ENCODE peak calls at places on chromosomes 11 and 22, in four cellular contexts. B is upper lobe of right lung, H is fibroblast of pulmonary artery, G is stomach. J is an unnamed sample.

GRCh38 chr22:33114570-33114969 is 56.4 kb upstream of the SYN3 start:
- DNase-seq in B (no peak), H (no peak), G (no peak), J (no peak)

GRCh38 chr11:27447288-27447914 is 25.2 kb downstream of the LGR4 start:
- DNase-seq in B (no peak), H (peak; percentile 61), G (no peak), J (peak; percentile 49)

GRCh38 chr11:6646631-6647281 is 8.9 kb downstream of the DCHS1 start:
- DNase-seq in B (no peak), H (peak; percentile 44), G (no peak), J (no peak)

GRCh38 chr11:60831501-60832079 is 10.3 kb upstream of the CCDC86 start:
- DNase-seq in B (no peak), H (no peak), G (no peak), J (peak; percentile 52)

GRCh38 chr11:130827697-130828377 is 88.4 kb downstream of the SNX19 start:
- DNase-seq in B (no peak), H (peak; percentile 83), G (peak; percentile 74), J (peak; percentile 72)

GRCh38 chr11:60848714-60849151 is 6.8 kb downstream of the CCDC86 start:
- DNase-seq in B (no peak), H (no peak), G (no peak), J (no peak)

GRCh38 chr11:71255323-71255722 is 2.9 kb upstream of the SHANK2 start:
- DNase-seq in B (peak; percentile 73), H (no peak), G (peak; percentile 76), J (no peak)

GRCh38 chr11:62539238-62539925 is 7.2 kb downstream of the AHNAK start:
- DNase-seq in B (peak; percentile 82), H (peak; percentile 90), G (peak; percentile 63), J (peak; percentile 93)

GRCh38 chr11:8926236-8926635 is 6.5 kb downstream of the C11orf16 start:
- DNase-seq in B (no peak), H (no peak), G (no peak), J (no peak)

GRCh38 chr11:8744423-8744822 is 61.8 kb downstream of the RPL27A start:
- DNase-seq in B (no peak), H (no peak), G (no peak), J (peak; percentile 81)

GRCh38 chr11:115168229-115168671 is 336.0 kb downstream of the CADM1 start:
- DNase-seq in B (no peak), H (no peak), G (no peak), J (peak; percentile 21)

GRCh38 chr11:82682003-82682751 is 51.5 kb downstream of the FAM181B start:
- DNase-seq in B (no peak), H (peak; percentile 82), G (no peak), J (peak; percentile 80)

GRCh38 chr11:63862923-63863322 is 24.0 kb downstream of the MARK2 start:
- DNase-seq in B (no peak), H (no peak), G (peak; percentile 84), J (no peak)

GRCh38 chr22:28989035-28989464 is 72.6 kb downstream of the C22orf31 start:
- DNase-seq in B (no peak), H (peak; percentile 23), G (no peak), J (no peak)

GRCh38 chr11:74330065-74330858 is 18.8 kb upstream of the P4HA3 start:
- DNase-seq in B (no peak), H (peak; percentile 53), G (no peak), J (peak; percentile 44)

GRCh38 chr11:86228967-86229330 is 15.6 kb upstream of the EED start:
- DNase-seq in B (no peak), H (no peak), G (no peak), J (peak; percentile 18)

GRCh38 chr11:127859941-127860354 is 727.4 kb downstream of the ETS1 start:
- DNase-seq in B (no peak), H (no peak), G (no peak), J (no peak)

GRCh38 chr11:130571519-130571918 is 123.1 kb downstream of the ADAMTS15 start:
- DNase-seq in B (no peak), H (no peak), G (no peak), J (no peak)

GRCh38 chr11:7098235-7098832 is 9.5 kb downstream of the RBMXL2 start:
- DNase-seq in B (no peak), H (peak; percentile 72), G (no peak), J (peak; percentile 63)

GRCh38 chr22:25069758-25070461 is 117.4 kb downstream of the KIAA1671 start:
- DNase-seq in B (peak; percentile 68), H (no peak), G (no peak), J (no peak)

GRCh38 chr11:8248786-8249185 is 14.9 kb downstream of the LMO1 start:
- DNase-seq in B (peak; percentile 36), H (no peak), G (no peak), J (no peak)

GRCh38 chr11:128490092-128490491 is 97.3 kb downstream of the ETS1 start:
- DNase-seq in B (no peak), H (no peak), G (no peak), J (no peak)

GRCh38 chr11:61083601-61084147 is 18.6 kb upstream of the CD5 start:
- DNase-seq in B (no peak), H (no peak), G (no peak), J (no peak)

GRCh38 chr11:18367431-18367830 is 26.9 kb upstream of the LDHA start:
- DNase-seq in B (no peak), H (peak; percentile 25), G (no peak), J (peak; percentile 16)

GRCh38 chr11:15695096-15695721 is 580.5 kb downstream of the INSC start:
- DNase-seq in B (no peak), H (no peak), G (no peak), J (no peak)

GRCh38 chr11:76724162-76724768 is 53.7 kb upstream of the LRRC32 start:
- DNase-seq in B (no peak), H (no peak), G (no peak), J (no peak)

GRCh38 chr11:76723548-76723947 is 53.0 kb upstream of the LRRC32 start:
- DNase-seq in B (no peak), H (no peak), G (no peak), J (no peak)

GRCh38 chr11:76719686-76720085 is 49.1 kb upstream of the LRRC32 start:
- DNase-seq in B (no peak), H (no peak), G (no peak), J (no peak)

GRCh38 chr11:76721755-76722677 is 51.5 kb upstream of the LRRC32 start:
- DNase-seq in B (peak; percentile 90), H (peak; percentile 84), G (peak; percentile 90), J (peak; percentile 75)

DNA sequence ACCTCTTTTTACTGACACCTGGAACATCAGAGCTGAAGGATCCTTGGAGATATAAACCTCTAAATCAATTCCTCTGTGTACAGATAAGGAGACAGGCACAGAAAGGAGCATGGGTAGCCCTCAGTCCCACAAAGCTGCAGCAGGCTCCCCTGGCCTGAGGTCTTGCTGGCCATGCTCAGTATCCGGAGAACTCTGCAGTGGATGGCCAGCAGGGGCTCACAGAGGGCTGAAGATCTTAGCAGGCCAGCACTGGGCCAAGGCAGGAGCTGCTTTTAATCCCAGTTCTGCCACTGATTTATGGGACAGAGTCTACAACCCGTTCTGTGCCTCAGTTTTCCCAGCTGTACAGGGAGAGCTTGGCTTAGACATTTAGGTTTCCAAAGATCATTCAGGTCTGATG is 52.6 kb upstream of the LRRC32 start:
- DNase-seq in B (no peak), H (no peak), G (no peak), J (no peak)
- TF ChIP-seq CTCF in B (no peak), H (no peak), G (no peak), J (no peak)

GRCh38 chr11:43943931-43944751 is 1.7 kb downstream of the C11orf96 start:
- DNase-seq in B (peak; percentile 71), H (peak; percentile 40), G (no peak), J (peak; percentile 42)

GRCh38 chr11:43944761-43945311 is 2.4 kb downstream of the C11orf96 start:
- DNase-seq in B (peak; percentile 92), H (peak; percentile 64), G (peak; percentile 78), J (peak; percentile 59)

GRCh38 chr11:43948341-43949185 is 6.1 kb downstream of the C11orf96 start:
- DNase-seq in B (peak; percentile 35), H (no peak), G (no peak), J (no peak)

GRCh38 chr11:43947815-43948214 is 5.4 kb downstream of the C11orf96 start:
- DNase-seq in B (no peak), H (no peak), G (no peak), J (no peak)

DNA sequence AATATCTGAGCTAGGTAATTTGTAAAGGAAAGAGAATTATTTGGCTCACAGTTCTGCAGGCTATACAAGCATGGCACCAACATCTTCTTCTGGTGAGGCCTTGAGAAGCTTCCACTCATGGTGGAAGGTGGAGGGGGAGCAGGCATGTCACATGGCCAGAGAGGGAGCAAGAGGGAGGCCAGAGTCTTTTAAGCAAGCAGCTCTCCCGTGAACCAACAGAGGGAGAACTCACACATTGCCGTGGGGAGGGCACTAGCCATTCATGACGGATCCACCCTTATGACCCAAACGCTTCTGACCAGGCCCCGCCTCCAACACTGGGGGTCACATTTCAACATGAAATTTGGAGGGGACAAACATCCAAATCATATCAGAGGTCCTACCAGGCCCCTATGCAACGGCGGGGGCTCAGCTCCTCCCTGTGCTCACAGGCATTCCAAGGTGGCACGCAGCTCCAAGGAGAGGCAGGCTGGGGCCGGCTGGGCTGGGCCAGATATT is 4.6 kb downstream of the C11orf96 start:
- DNase-seq in B (no peak), H (peak; percentile 66), G (no peak), J (no peak)
- TF ChIP-seq CTCF in B (peak; percentile 42), H (peak; percentile 47), G (no peak), J (peak; percentile 18)

GRCh38 chr22:27487600-27488450 is 313.7 kb downstream of the MN1 start:
- DNase-seq in B (no peak), H (no peak), G (no peak), J (peak; percentile 28)
- TF ChIP-seq CTCF in B (no peak), H (no peak), G (no peak), J (no peak)

GRCh38 chr11:95544095-95544795 is 245.3 kb downstream of the FAM76B start:
- DNase-seq in B (no peak), H (peak; percentile 10), G (no peak), J (peak; percentile 5)

GRCh38 chr11:95547974-95548373 is 241.6 kb downstream of the FAM76B start:
- DNase-seq in B (no peak), H (no peak), G (no peak), J (no peak)

GRCh38 chr11:95547186-95547585 is 242.4 kb downstream of the FAM76B start:
- DNase-seq in B (no peak), H (no peak), G (no peak), J (no peak)

GRCh38 chr11:95542868-95543551 is 246.6 kb downstream of the FAM76B start:
- DNase-seq in B (no peak), H (no peak), G (no peak), J (no peak)

DNA sequence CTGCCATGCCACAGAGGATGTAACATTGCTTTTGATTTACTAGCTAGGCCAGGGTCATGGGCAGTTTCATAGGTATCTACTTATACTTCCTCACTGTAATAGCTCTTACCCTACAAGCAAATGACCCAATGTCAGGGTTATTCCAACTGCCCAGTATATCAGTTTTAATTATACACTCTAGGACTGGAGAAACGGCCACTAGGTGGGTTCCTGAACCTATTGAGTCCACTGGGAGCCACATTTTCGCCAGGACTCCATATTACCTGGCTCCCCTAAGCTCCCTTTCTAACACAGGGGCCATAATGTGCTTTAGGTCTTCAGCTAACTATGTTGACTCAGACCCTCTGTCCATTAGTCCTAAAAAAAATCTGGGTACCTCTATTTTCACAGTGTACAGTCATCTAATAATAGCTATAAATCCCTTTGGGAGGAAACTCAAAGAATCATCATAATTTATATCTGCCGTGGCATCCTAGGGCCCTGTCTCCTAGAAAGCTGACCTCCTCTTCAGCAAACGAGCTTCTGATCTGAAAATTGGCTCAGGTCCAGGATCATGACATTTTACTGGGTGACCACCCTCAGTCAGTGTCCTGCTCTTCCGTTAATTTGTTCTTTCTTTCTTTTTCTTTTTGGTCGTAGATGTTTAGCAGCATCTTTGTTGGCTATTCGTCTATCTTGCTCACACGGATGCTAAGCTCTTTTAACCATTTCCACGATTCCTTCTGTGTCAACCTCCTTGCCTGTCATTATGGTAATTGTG is 244.3 kb downstream of the FAM76B start:
- DNase-seq in B (no peak), H (no peak), G (no peak), J (peak; percentile 11)
- TF ChIP-seq CTCF in B (no peak), H (no peak), G (no peak), J (no peak)

GRCh38 chr11:66068923-66069714 is 953 bp upstream of the PACS1 start:
- DNase-seq in B (no peak), H (peak; percentile 56), G (peak; percentile 58), J (peak; percentile 40)
- TF ChIP-seq CTCF in B (peak; percentile 4), H (peak; percentile 8), G (no peak), J (no peak)